ENCODE peak calls at places on chromosomes 7 and 10, in six cellular contexts. One of them, this sample, is unnamed.

GRCh38 chr10:86708783-86709778 is 40.8 kb downstream of the LDB3 start:
- DNase-seq in H9: no peak
- DNase-seq in H1: no peak
- DNase-seq in mesendoderm: no peak
- DNase-seq in IMR-90: no peak
- DNase-seq in neuronal stem cell: no peak
- DNase-seq in this sample: no peak

GRCh38 chr7:75650062-75650461 is 88.7 kb downstream of the HIP1 start:
- DNase-seq in H1: peak
- DNase-seq in H9: peak
- DNase-seq in IMR-90: no peak
- DNase-seq in mesendoderm: peak
- DNase-seq in neuronal stem cell: no peak
- DNase-seq in this sample: peak

GRCh38 chr7:144484445-144484844 is 81.0 kb upstream of the NOBOX start:
- DNase-seq in H1: no peak
- DNase-seq in neuronal stem cell: no peak
- DNase-seq in mesendoderm: no peak
- DNase-seq in H9: no peak
- DNase-seq in IMR-90: no peak
- DNase-seq in this sample: no peak

GRCh38 chr10:27099916-27100799 is at the start of gene ANKRD26:
- DNase-seq in mesendoderm: peak
- DNase-seq in H9: peak
- DNase-seq in H1: peak
- DNase-seq in IMR-90: peak
- DNase-seq in neuronal stem cell: peak
- DNase-seq in this sample: peak

GRCh38 chr7:55063633-55064032 is 44.8 kb downstream of the EGFR start:
- DNase-seq in H9: no peak
- DNase-seq in H1: no peak
- DNase-seq in IMR-90: peak
- DNase-seq in neuronal stem cell: no peak
- DNase-seq in mesendoderm: peak
- DNase-seq in this sample: peak

GRCh38 chr10:92573798-92574544 is at the start of gene IDE:
- DNase-seq in H1: peak
- DNase-seq in H9: peak
- DNase-seq in mesendoderm: peak
- DNase-seq in IMR-90: peak
- DNase-seq in neuronal stem cell: peak
- DNase-seq in this sample: peak

GRCh38 chr10:99695761-99696160 is 36.2 kb downstream of the COX15 start:
- DNase-seq in H1: no peak
- DNase-seq in neuronal stem cell: no peak
- DNase-seq in mesendoderm: no peak
- DNase-seq in H9: no peak
- DNase-seq in IMR-90: peak
- DNase-seq in this sample: no peak

GRCh38 chr7:3722396-3722846 is 421.4 kb downstream of the SDK1 start:
- DNase-seq in H1: peak
- DNase-seq in mesendoderm: peak
- DNase-seq in H9: peak
- DNase-seq in neuronal stem cell: peak
- DNase-seq in IMR-90: peak
- DNase-seq in this sample: peak

GRCh38 chr7:72015106-72015505 is 397.0 kb downstream of the CALN1 start:
- DNase-seq in H9: no peak
- DNase-seq in mesendoderm: no peak
- DNase-seq in H1: peak
- DNase-seq in neuronal stem cell: no peak
- DNase-seq in IMR-90: no peak
- DNase-seq in this sample: no peak

GRCh38 chr7:151680810-151681209 is 161.1 kb upstream of the RHEB start:
- DNase-seq in H9: no peak
- DNase-seq in mesendoderm: no peak
- DNase-seq in IMR-90: peak
- DNase-seq in H1: no peak
- DNase-seq in neuronal stem cell: no peak
- DNase-seq in this sample: peak

GRCh38 chr7:31948041-31948440 is 122.2 kb downstream of the PDE1C start:
- DNase-seq in IMR-90: peak
- DNase-seq in H9: no peak
- DNase-seq in mesendoderm: no peak
- DNase-seq in H1: no peak
- DNase-seq in neuronal stem cell: no peak
- DNase-seq in this sample: peak

GRCh38 chr7:124033807-124034753 is 1.2 kb upstream of the TMEM229A start:
- DNase-seq in mesendoderm: no peak
- DNase-seq in H1: no peak
- DNase-seq in H9: no peak
- DNase-seq in neuronal stem cell: no peak
- DNase-seq in IMR-90: no peak
- DNase-seq in this sample: no peak

GRCh38 chr7:44985033-44985695 is 6.3 kb upstream of the MYO1G start:
- DNase-seq in H9: no peak
- DNase-seq in IMR-90: no peak
- DNase-seq in neuronal stem cell: no peak
- DNase-seq in H1: no peak
- DNase-seq in mesendoderm: no peak
- DNase-seq in this sample: no peak

GRCh38 chr10:23106508-23106907 is 11.1 kb downstream of the MSRB2 start:
- DNase-seq in IMR-90: no peak
- DNase-seq in H9: peak
- DNase-seq in neuronal stem cell: no peak
- DNase-seq in H1: peak
- DNase-seq in mesendoderm: no peak
- DNase-seq in this sample: no peak

GRCh38 chr7:157519798-157520244 is 183.0 kb downstream of the DNAJB6 start:
- DNase-seq in mesendoderm: no peak
- DNase-seq in H9: no peak
- DNase-seq in neuronal stem cell: no peak
- DNase-seq in H1: no peak
- DNase-seq in IMR-90: no peak
- DNase-seq in this sample: no peak

GRCh38 chr7:138890782-138891445 is 90.3 kb downstream of the KIAA1549 start:
- DNase-seq in IMR-90: peak
- DNase-seq in H1: no peak
- DNase-seq in neuronal stem cell: no peak
- DNase-seq in H9: no peak
- DNase-seq in mesendoderm: no peak
- DNase-seq in this sample: peak

GRCh38 chr7:105141068-105141467 is 127.1 kb downstream of the KMT2E start:
- DNase-seq in H9: peak
- DNase-seq in mesendoderm: peak
- DNase-seq in neuronal stem cell: peak
- DNase-seq in H1: no peak
- DNase-seq in IMR-90: peak
- DNase-seq in this sample: peak

GRCh38 chr7:149863500-149863899 is 10.3 kb upstream of the ATP6V0E2 start:
- DNase-seq in mesendoderm: no peak
- DNase-seq in H9: no peak
- DNase-seq in IMR-90: no peak
- DNase-seq in neuronal stem cell: no peak
- DNase-seq in H1: no peak
- DNase-seq in this sample: no peak

GRCh38 chr10:80465839-80466590 is 11.9 kb downstream of the TSPAN14 start:
- DNase-seq in neuronal stem cell: no peak
- DNase-seq in IMR-90: no peak
- DNase-seq in H1: no peak
- DNase-seq in H9: no peak
- DNase-seq in mesendoderm: no peak
- DNase-seq in this sample: no peak

GRCh38 chr10:99431190-99431549 is 746 bp upstream of the GOT1 start:
- DNase-seq in mesendoderm: peak
- DNase-seq in IMR-90: peak
- DNase-seq in neuronal stem cell: no peak
- DNase-seq in H9: peak
- DNase-seq in H1: no peak
- DNase-seq in this sample: peak

GRCh38 chr7:120792091-120792860 is 65.7 kb downstream of the TSPAN12 start:
- DNase-seq in IMR-90: peak
- DNase-seq in neuronal stem cell: peak
- DNase-seq in H9: peak
- DNase-seq in H1: peak
- DNase-seq in mesendoderm: peak
- DNase-seq in this sample: peak

GRCh38 chr10:102837230-102837721 is at the start of gene CYP17A1:
- DNase-seq in H1: no peak
- DNase-seq in IMR-90: no peak
- DNase-seq in H9: no peak
- DNase-seq in mesendoderm: no peak
- DNase-seq in neuronal stem cell: no peak
- DNase-seq in this sample: no peak

GRCh38 chr10:21069929-21070363 is 172.8 kb upstream of the NEBL start:
- DNase-seq in mesendoderm: peak
- DNase-seq in IMR-90: no peak
- DNase-seq in H1: no peak
- DNase-seq in H9: no peak
- DNase-seq in neuronal stem cell: no peak
- DNase-seq in this sample: no peak

GRCh38 chr10:88270871-88271713 is 312.0 kb downstream of the RNLS start:
- DNase-seq in IMR-90: peak
- DNase-seq in mesendoderm: no peak
- DNase-seq in H1: no peak
- DNase-seq in H9: no peak
- DNase-seq in neuronal stem cell: no peak
- DNase-seq in this sample: peak

DNA sequence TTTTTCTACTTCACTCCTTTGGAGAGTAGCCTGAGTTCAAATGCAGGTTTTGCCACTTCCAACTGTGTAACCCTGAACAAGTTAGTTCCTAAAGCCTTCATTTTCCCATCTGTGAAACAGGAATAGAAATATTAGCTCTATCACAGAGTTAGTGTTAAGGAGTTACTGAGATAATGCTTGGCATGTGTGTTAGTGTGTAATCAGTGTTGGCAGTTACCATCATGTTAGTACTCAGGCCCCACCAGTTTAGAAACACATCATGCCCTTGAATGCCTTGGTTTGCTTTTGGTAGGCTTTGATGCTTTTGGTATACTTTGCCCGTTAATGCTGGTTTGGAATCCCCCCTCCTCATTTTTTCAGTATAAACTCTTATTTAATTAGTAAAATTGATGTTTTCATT is 119.7 kb downstream of the WNT2 start:
- DNase-seq in H1: no peak
- DNase-seq in H9: no peak
- DNase-seq in mesendoderm: no peak
- DNase-seq in neuronal stem cell: no peak
- DNase-seq in IMR-90: no peak
- DNase-seq in this sample: no peak
- H2BK15ac ChIP-seq in H1: no peak
- H2BK15ac ChIP-seq in H9: no peak
- H2BK15ac ChIP-seq in mesendoderm: no peak
- H2BK15ac ChIP-seq in neuronal stem cell: no peak
- H2BK15ac ChIP-seq in IMR-90: no peak
- H2BK15ac ChIP-seq in this sample: no peak

DNA sequence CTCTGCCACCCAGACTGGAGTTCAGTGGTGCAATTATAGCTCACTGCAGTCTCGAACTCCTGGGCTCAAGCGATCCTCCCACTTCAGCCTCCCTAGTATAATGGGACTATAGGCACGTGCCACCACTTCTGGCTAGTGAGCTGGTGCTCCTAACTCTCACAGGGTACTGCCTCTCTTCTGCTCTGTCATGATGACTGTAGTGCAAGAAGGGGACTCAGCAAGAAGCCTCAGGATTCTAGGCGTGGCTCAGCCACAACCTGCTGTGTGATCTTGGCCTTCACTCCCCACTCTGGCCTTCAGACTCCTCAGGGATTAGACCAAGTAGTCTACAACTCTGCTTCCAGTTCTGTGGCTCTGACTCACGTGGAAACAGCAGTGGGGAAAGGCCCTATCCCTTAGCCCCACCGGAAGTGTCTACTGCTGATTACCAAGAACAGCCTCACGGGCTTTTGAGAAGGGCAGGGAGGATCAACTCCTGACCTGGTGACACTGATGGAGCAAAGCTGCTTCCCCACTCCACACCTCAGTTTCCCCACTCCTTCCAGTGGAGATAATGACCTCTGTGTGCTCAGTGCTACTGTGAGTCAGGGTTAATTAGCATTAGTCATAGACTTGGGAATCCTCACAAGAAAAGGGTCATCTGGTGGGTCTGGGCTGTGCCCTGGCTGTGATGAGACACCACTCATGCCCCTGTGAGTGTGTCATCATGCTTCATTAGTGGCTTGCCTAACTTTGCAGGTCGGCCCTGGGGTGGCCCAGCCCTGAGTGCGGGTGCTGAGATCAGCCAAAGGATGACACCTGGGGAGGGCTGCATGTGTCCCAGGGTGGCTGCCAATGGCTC is 41.1 kb downstream of the ZC3HC1 start:
- DNase-seq in IMR-90: peak
- DNase-seq in neuronal stem cell: no peak
- DNase-seq in H9: no peak
- DNase-seq in mesendoderm: peak
- DNase-seq in H1: peak
- DNase-seq in this sample: peak
- H2BK120ac ChIP-seq in IMR-90: peak
- H2BK120ac ChIP-seq in neuronal stem cell: no peak
- H2BK120ac ChIP-seq in H9: no peak
- H2BK120ac ChIP-seq in mesendoderm: no peak
- H2BK120ac ChIP-seq in H1: no peak
- H2BK120ac ChIP-seq in this sample: no peak

DNA sequence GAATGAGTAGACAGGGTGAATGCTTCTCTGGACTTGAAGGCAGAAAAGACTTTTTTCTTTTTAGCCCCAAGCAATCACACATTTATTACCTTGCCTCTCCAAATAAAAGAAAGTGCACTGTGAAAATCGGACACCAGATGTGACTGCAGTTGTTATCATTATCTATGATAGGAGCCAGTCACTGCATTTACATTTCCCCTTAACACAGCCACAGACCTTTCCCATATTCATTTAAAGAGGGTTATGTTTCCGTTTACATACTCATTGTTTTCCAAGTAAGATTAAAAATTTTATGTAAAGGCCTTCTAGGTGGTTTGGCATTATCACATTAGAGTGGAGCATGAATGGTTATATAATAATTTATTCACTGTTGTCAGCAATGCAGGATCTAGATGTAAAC is 586.8 kb downstream of the SORCS1 start:
- DNase-seq in neuronal stem cell: no peak
- DNase-seq in IMR-90: no peak
- DNase-seq in H1: no peak
- DNase-seq in H9: no peak
- DNase-seq in mesendoderm: no peak
- DNase-seq in this sample: no peak
- H2BK15ac ChIP-seq in neuronal stem cell: no peak
- H2BK15ac ChIP-seq in IMR-90: no peak
- H2BK15ac ChIP-seq in H1: no peak
- H2BK15ac ChIP-seq in H9: no peak
- H2BK15ac ChIP-seq in mesendoderm: no peak
- H2BK15ac ChIP-seq in this sample: no peak

DNA sequence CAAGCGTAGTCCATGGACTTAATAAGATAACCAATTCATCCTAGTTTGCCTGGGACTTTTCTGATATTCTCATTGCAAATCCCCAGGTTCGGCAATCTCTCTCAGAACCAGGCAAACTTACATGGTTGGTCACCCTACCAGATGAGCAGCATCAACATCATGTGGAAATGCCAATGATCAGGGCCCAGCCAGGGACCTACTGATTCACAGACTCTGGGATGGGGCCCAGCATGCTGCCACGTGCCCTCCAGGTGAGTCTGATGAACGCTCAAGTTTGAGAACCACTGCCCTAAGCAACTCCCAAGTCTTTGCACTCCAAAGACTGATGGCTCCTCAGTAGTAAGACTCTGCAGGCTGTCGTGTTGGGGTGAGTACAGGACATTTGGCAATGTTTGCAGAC is 2.7 kb downstream of the LAMB4 start:
- DNase-seq in H9: no peak
- DNase-seq in IMR-90: no peak
- DNase-seq in mesendoderm: no peak
- DNase-seq in neuronal stem cell: no peak
- DNase-seq in H1: no peak
- DNase-seq in this sample: no peak
- H2BK120ac ChIP-seq in H9: no peak
- H2BK120ac ChIP-seq in IMR-90: no peak
- H2BK120ac ChIP-seq in mesendoderm: no peak
- H2BK120ac ChIP-seq in neuronal stem cell: no peak
- H2BK120ac ChIP-seq in H1: no peak
- H2BK120ac ChIP-seq in this sample: no peak

This sample was measured in mesenchymal stem cell.